ENCODE peak calls at places on chromosome 15, in five cellular contexts. One of them, this sample, is unnamed.
A peak's percentile ranks its signal among the peaks of the same experiment; 100 is the strongest.

GRCh38 chr15:87212041-87212440 is 1044.5 kb downstream of the NTRK3 start:
- DNase-seq in Panc1: no peak
- DNase-seq in progenitor cell of endocrine pancreas: no peak
- DNase-seq in IMR-90: no peak
- DNase-seq in fibroblast of mammary gland: no peak
- DNase-seq in this sample: no peak

GRCh38 chr15:48202068-48202467 is 4.0 kb upstream of the SLC12A1 start:
- DNase-seq in Panc1: no peak
- DNase-seq in fibroblast of mammary gland: no peak
- DNase-seq in IMR-90: no peak
- DNase-seq in progenitor cell of endocrine pancreas: no peak
- DNase-seq in this sample: no peak

GRCh38 chr15:58566029-58566428 is 134.2 kb downstream of the LIPC start:
- DNase-seq in Panc1: no peak
- DNase-seq in progenitor cell of endocrine pancreas: no peak
- DNase-seq in IMR-90: no peak
- DNase-seq in fibroblast of mammary gland: no peak
- DNase-seq in this sample: no peak

GRCh38 chr15:79989682-79990081 is 18.7 kb upstream of the BCL2A1 start:
- DNase-seq in progenitor cell of endocrine pancreas: no peak
- DNase-seq in IMR-90: peak; percentile 49
- DNase-seq in Panc1: no peak
- DNase-seq in fibroblast of mammary gland: peak; percentile 51
- DNase-seq in this sample: no peak

GRCh38 chr15:84006467-84006866 is 229.1 kb upstream of the GOLGA6L4 start:
- DNase-seq in IMR-90: no peak
- DNase-seq in Panc1: no peak
- DNase-seq in fibroblast of mammary gland: no peak
- DNase-seq in progenitor cell of endocrine pancreas: no peak
- DNase-seq in this sample: no peak

GRCh38 chr15:99635794-99636193 is 70.0 kb downstream of the MEF2A start:
- DNase-seq in progenitor cell of endocrine pancreas: no peak
- DNase-seq in IMR-90: no peak
- DNase-seq in Panc1: no peak
- DNase-seq in fibroblast of mammary gland: no peak
- DNase-seq in this sample: no peak

GRCh38 chr15:81273855-81274254 is 50.1 kb downstream of the STARD5 start:
- DNase-seq in Panc1: no peak
- DNase-seq in fibroblast of mammary gland: no peak
- DNase-seq in progenitor cell of endocrine pancreas: no peak
- DNase-seq in IMR-90: no peak
- DNase-seq in this sample: no peak

GRCh38 chr15:92638709-92639365 is 16.7 kb downstream of the FAM174B start:
- DNase-seq in IMR-90: no peak
- DNase-seq in fibroblast of mammary gland: no peak
- DNase-seq in Panc1: no peak
- DNase-seq in progenitor cell of endocrine pancreas: no peak
- DNase-seq in this sample: no peak

GRCh38 chr15:70419046-70419445 is 321.3 kb upstream of the TLE3 start:
- DNase-seq in progenitor cell of endocrine pancreas: no peak
- DNase-seq in IMR-90: no peak
- DNase-seq in fibroblast of mammary gland: no peak
- DNase-seq in Panc1: no peak
- DNase-seq in this sample: no peak

GRCh38 chr15:40276927-40277326 is 5.9 kb downstream of the ANKRD63 start:
- DNase-seq in progenitor cell of endocrine pancreas: no peak
- DNase-seq in Panc1: no peak
- DNase-seq in fibroblast of mammary gland: no peak
- DNase-seq in IMR-90: no peak
- DNase-seq in this sample: no peak

GRCh38 chr15:40441012-40441735 is 421 bp downstream of the BAHD1 start:
- DNase-seq in Panc1: no peak
- DNase-seq in fibroblast of mammary gland: no peak
- DNase-seq in progenitor cell of endocrine pancreas: peak; percentile 58
- DNase-seq in IMR-90: no peak
- DNase-seq in this sample: no peak

GRCh38 chr15:99450896-99451358 is 114.9 kb upstream of the MEF2A start:
- DNase-seq in fibroblast of mammary gland: peak; percentile 75
- DNase-seq in IMR-90: no peak
- DNase-seq in progenitor cell of endocrine pancreas: no peak
- DNase-seq in Panc1: no peak
- DNase-seq in this sample: no peak

GRCh38 chr15:86183765-86184491 is 104.3 kb downstream of the AGBL1 start:
- DNase-seq in fibroblast of mammary gland: peak; percentile 2
- DNase-seq in progenitor cell of endocrine pancreas: no peak
- DNase-seq in IMR-90: no peak
- DNase-seq in Panc1: no peak
- DNase-seq in this sample: no peak

GRCh38 chr15:69576035-69576526 is 123.5 kb downstream of the RPLP1 start:
- DNase-seq in fibroblast of mammary gland: no peak
- DNase-seq in Panc1: no peak
- DNase-seq in progenitor cell of endocrine pancreas: no peak
- DNase-seq in IMR-90: no peak
- DNase-seq in this sample: peak; percentile 38

GRCh38 chr15:68583936-68584703 is 5.3 kb downstream of the CORO2B start:
- DNase-seq in fibroblast of mammary gland: no peak
- DNase-seq in progenitor cell of endocrine pancreas: no peak
- DNase-seq in IMR-90: no peak
- DNase-seq in Panc1: no peak
- DNase-seq in this sample: no peak

GRCh38 chr15:66947471-66947870 is 117.9 kb upstream of the SMAD3 start:
- DNase-seq in fibroblast of mammary gland: no peak
- DNase-seq in IMR-90: peak; percentile 43
- DNase-seq in progenitor cell of endocrine pancreas: no peak
- DNase-seq in Panc1: no peak
- DNase-seq in this sample: no peak

GRCh38 chr15:69623521-69624513 is 171.2 kb downstream of the RPLP1 start:
- DNase-seq in Panc1: no peak
- DNase-seq in IMR-90: no peak
- DNase-seq in progenitor cell of endocrine pancreas: no peak
- DNase-seq in fibroblast of mammary gland: peak; percentile 8
- DNase-seq in this sample: no peak

GRCh38 chr15:69577397-69577796 is 124.8 kb downstream of the RPLP1 start:
- DNase-seq in fibroblast of mammary gland: no peak
- DNase-seq in Panc1: no peak
- DNase-seq in IMR-90: no peak
- DNase-seq in progenitor cell of endocrine pancreas: no peak
- DNase-seq in this sample: no peak

GRCh38 chr15:86915811-86916331 is 836.2 kb downstream of the AGBL1 start:
- DNase-seq in IMR-90: peak; percentile 13
- DNase-seq in progenitor cell of endocrine pancreas: no peak
- DNase-seq in Panc1: no peak
- DNase-seq in fibroblast of mammary gland: peak; percentile 31
- DNase-seq in this sample: peak; percentile 32

GRCh38 chr15:57298843-57299550 is 77.3 kb upstream of the CGNL1 start:
- DNase-seq in Panc1: no peak
- DNase-seq in fibroblast of mammary gland: no peak
- DNase-seq in IMR-90: peak; percentile 17
- DNase-seq in progenitor cell of endocrine pancreas: no peak
- DNase-seq in this sample: no peak

GRCh38 chr15:78914027-78914764 is 30.6 kb downstream of the CTSH start:
- DNase-seq in fibroblast of mammary gland: peak; percentile 79
- DNase-seq in IMR-90: no peak
- DNase-seq in progenitor cell of endocrine pancreas: no peak
- DNase-seq in Panc1: no peak
- DNase-seq in this sample: no peak

GRCh38 chr15:57537072-57537471 is 54.6 kb upstream of the MYZAP start:
- DNase-seq in fibroblast of mammary gland: peak; percentile 83
- DNase-seq in progenitor cell of endocrine pancreas: no peak
- DNase-seq in Panc1: no peak
- DNase-seq in IMR-90: peak; percentile 26
- DNase-seq in this sample: no peak

GRCh38 chr15:57213783-57214366 is 162.4 kb upstream of the CGNL1 start:
- DNase-seq in fibroblast of mammary gland: peak; percentile 75
- DNase-seq in IMR-90: peak; percentile 67
- DNase-seq in Panc1: peak; percentile 8
- DNase-seq in progenitor cell of endocrine pancreas: no peak
- DNase-seq in this sample: no peak

GRCh38 chr15:68151277-68151676 is 53.9 kb downstream of the CALML4 start:
- DNase-seq in fibroblast of mammary gland: peak; percentile 12
- DNase-seq in IMR-90: peak; percentile 53
- DNase-seq in Panc1: no peak
- DNase-seq in progenitor cell of endocrine pancreas: no peak
- DNase-seq in this sample: no peak

GRCh38 chr15:49620658-49621326 is at the start of the genes DTWD1 and FAM227B:
- DNase-seq in fibroblast of mammary gland: peak; percentile 97
- DNase-seq in progenitor cell of endocrine pancreas: peak; percentile 86
- DNase-seq in IMR-90: peak; percentile 98
- DNase-seq in Panc1: peak; percentile 84
- DNase-seq in this sample: peak; percentile 52

GRCh38 chr15:49621327-49622210 is 721 bp downstream of the DTWD1 start:
- DNase-seq in IMR-90: no peak
- DNase-seq in Panc1: no peak
- DNase-seq in progenitor cell of endocrine pancreas: no peak
- DNase-seq in fibroblast of mammary gland: peak; percentile 35
- DNase-seq in this sample: no peak

GRCh38 chr15:49619226-49619625 is 1.4 kb downstream of the FAM227B start:
- DNase-seq in fibroblast of mammary gland: no peak
- DNase-seq in progenitor cell of endocrine pancreas: no peak
- DNase-seq in Panc1: no peak
- DNase-seq in IMR-90: no peak
- DNase-seq in this sample: no peak

GRCh38 chr15:49622561-49622960 is 1.7 kb downstream of the DTWD1 start:
- DNase-seq in IMR-90: no peak
- DNase-seq in progenitor cell of endocrine pancreas: no peak
- DNase-seq in Panc1: no peak
- DNase-seq in fibroblast of mammary gland: peak; percentile 56
- DNase-seq in this sample: no peak

GRCh38 chr15:49620174-49620573 is 444 bp downstream of the FAM227B start:
- DNase-seq in Panc1: no peak
- DNase-seq in IMR-90: peak; percentile 33
- DNase-seq in progenitor cell of endocrine pancreas: no peak
- DNase-seq in fibroblast of mammary gland: peak; percentile 65
- DNase-seq in this sample: no peak
- TF ChIP-seq CTCF in Panc1: no peak
- TF ChIP-seq CTCF in IMR-90: no peak
- TF ChIP-seq CTCF in progenitor cell of endocrine pancreas: no peak
- TF ChIP-seq CTCF in fibroblast of mammary gland: no peak
- TF ChIP-seq CTCF in this sample: no peak

GRCh38 chr15:45138814-45139765 is 9.3 kb downstream of the DUOX1 start:
- DNase-seq in IMR-90: no peak
- DNase-seq in progenitor cell of endocrine pancreas: no peak
- DNase-seq in Panc1: no peak
- DNase-seq in fibroblast of mammary gland: no peak
- DNase-seq in this sample: no peak

GRCh38 chr15:45134682-45135604 is 5.1 kb downstream of the DUOX1 start:
- DNase-seq in fibroblast of mammary gland: no peak
- DNase-seq in progenitor cell of endocrine pancreas: peak; percentile 34
- DNase-seq in IMR-90: no peak
- DNase-seq in Panc1: no peak
- DNase-seq in this sample: no peak

GRCh38 chr15:45137703-45138102 is 7.9 kb downstream of the DUOX1 start:
- DNase-seq in IMR-90: no peak
- DNase-seq in Panc1: no peak
- DNase-seq in fibroblast of mammary gland: no peak
- DNase-seq in progenitor cell of endocrine pancreas: no peak
- DNase-seq in this sample: no peak

GRCh38 chr15:45134046-45134445 is 4.3 kb downstream of the DUOX1 start:
- DNase-seq in Panc1: no peak
- DNase-seq in fibroblast of mammary gland: no peak
- DNase-seq in IMR-90: no peak
- DNase-seq in progenitor cell of endocrine pancreas: no peak
- DNase-seq in this sample: no peak

DNA sequence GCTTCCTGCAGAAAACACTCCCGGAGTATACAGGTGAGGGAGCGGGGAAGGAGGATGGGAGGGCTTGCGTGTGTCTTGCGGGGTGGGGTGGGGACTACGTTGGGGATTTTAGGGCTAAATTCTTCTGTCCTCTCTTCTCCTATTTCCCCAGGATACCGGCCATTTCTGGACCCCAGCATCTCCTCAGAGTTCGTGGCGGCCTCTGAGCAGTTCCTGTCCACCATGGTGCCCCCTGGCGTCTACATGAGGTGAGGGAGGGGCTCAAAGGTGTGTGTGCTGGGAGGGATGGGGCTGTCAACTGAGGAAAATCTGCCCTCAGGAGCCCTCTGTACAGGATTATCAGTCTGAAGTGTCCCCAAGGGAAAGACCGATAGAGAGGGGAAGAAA is 6.6 kb downstream of the DUOX1 start:
- DNase-seq in Panc1: no peak
- DNase-seq in IMR-90: no peak
- DNase-seq in fibroblast of mammary gland: no peak
- DNase-seq in progenitor cell of endocrine pancreas: no peak
- DNase-seq in this sample: no peak
- TF ChIP-seq CTCF in Panc1: no peak
- TF ChIP-seq CTCF in IMR-90: peak; percentile 2
- TF ChIP-seq CTCF in fibroblast of mammary gland: no peak
- TF ChIP-seq CTCF in progenitor cell of endocrine pancreas: peak; percentile 40
- TF ChIP-seq CTCF in this sample: peak; percentile 14

GRCh38 chr15:71572452-71573053 is 237.8 kb upstream of the NR2E3 start:
- DNase-seq in IMR-90: no peak
- DNase-seq in Panc1: no peak
- DNase-seq in fibroblast of mammary gland: peak; percentile 38
- DNase-seq in progenitor cell of endocrine pancreas: no peak
- DNase-seq in this sample: no peak

GRCh38 chr15:71573599-71573998 is 236.8 kb upstream of the NR2E3 start:
- DNase-seq in IMR-90: no peak
- DNase-seq in progenitor cell of endocrine pancreas: no peak
- DNase-seq in fibroblast of mammary gland: no peak
- DNase-seq in Panc1: no peak
- DNase-seq in this sample: no peak

GRCh38 chr15:71571641-71572040 is 238.7 kb upstream of the NR2E3 start:
- DNase-seq in Panc1: no peak
- DNase-seq in fibroblast of mammary gland: no peak
- DNase-seq in progenitor cell of endocrine pancreas: no peak
- DNase-seq in IMR-90: no peak
- DNase-seq in this sample: peak; percentile 27

GRCh38 chr15:71577071-71577470 is 233.3 kb upstream of the NR2E3 start:
- DNase-seq in IMR-90: peak; percentile 44
- DNase-seq in Panc1: no peak
- DNase-seq in fibroblast of mammary gland: no peak
- DNase-seq in progenitor cell of endocrine pancreas: no peak
- DNase-seq in this sample: no peak

DNA sequence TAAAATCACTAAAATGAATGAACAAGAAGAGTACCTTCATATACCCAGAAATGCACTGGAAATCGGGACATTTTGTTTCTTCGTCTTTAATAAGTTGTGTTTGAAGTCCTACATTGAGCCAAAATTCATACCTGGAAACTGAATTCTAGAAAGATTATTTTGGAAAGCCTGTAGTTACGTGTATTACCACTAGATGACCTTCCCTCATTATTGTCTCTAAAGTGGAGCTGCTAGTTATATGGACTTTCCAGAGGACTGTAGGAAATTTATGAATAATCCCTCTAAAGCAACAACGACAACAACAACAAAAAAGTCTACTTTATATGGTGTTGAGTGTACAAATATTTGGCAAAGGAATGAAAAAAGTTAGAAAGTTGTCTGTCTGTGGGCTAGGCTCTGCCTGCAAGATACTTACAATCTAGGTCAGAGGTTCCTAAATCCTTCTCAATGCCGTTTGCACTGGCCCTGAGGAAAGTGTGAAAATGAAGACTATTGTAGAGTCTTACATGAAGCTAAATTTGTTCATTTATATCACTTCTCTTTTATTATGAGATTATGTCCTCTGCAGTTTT is 234.8 kb upstream of the NR2E3 start:
- DNase-seq in fibroblast of mammary gland: peak; percentile 34
- DNase-seq in progenitor cell of endocrine pancreas: no peak
- DNase-seq in Panc1: no peak
- DNase-seq in IMR-90: no peak
- DNase-seq in this sample: no peak
- TF ChIP-seq CTCF in fibroblast of mammary gland: peak; percentile 68
- TF ChIP-seq CTCF in progenitor cell of endocrine pancreas: peak; percentile 47
- TF ChIP-seq CTCF in Panc1: peak; percentile 65
- TF ChIP-seq CTCF in IMR-90: peak; percentile 56
- TF ChIP-seq CTCF in this sample: peak; percentile 8

GRCh38 chr15:90818251-90819210 is 49.9 kb upstream of the FURIN start:
- DNase-seq in fibroblast of mammary gland: no peak
- DNase-seq in Panc1: no peak
- DNase-seq in IMR-90: no peak
- DNase-seq in progenitor cell of endocrine pancreas: no peak
- DNase-seq in this sample: peak; percentile 74
- TF ChIP-seq CTCF in fibroblast of mammary gland: peak; percentile 6
- TF ChIP-seq CTCF in Panc1: no peak
- TF ChIP-seq CTCF in IMR-90: no peak
- TF ChIP-seq CTCF in progenitor cell of endocrine pancreas: peak; percentile 29
- TF ChIP-seq CTCF in this sample: peak; percentile 23

This sample was measured in D721Med.